ENCODE peak calls at places on chromosomes 16 and 17, in five cellular contexts. S, Z, E, X and A are unnamed samples.
A peak's percentile ranks its signal among the peaks of the same experiment; 100 is the strongest.

GRCh38 chr16:67000384-67001158 is 12.2 kb downstream of the CES4A start:
- DNase-seq in S (peak; percentile 78), Z (no peak), E (no peak), X (peak; percentile 46), A (peak; percentile 32)

GRCh38 chr17:4514206-4514605 is 15.5 kb downstream of the SPNS2 start:
- DNase-seq in S (no peak), Z (no peak), E (no peak), X (no peak), A (no peak)

GRCh38 chr16:67730326-67730725 is 11.2 kb upstream of the GFOD2 start:
- DNase-seq in S (no peak), Z (no peak), E (no peak), X (no peak), A (no peak)

GRCh38 chr17:78678220-78678554 is 101.0 kb upstream of the DNAH17 start:
- DNase-seq in S (no peak), Z (no peak), E (no peak), X (no peak), A (no peak)

GRCh38 chr17:40610359-40610758 is 37.3 kb downstream of the SMARCE1 start:
- DNase-seq in S (no peak), Z (no peak), E (peak; percentile 25), X (no peak), A (no peak)

GRCh38 chr16:46736695-46737094 is 11.4 kb downstream of the MYLK3 start:
- DNase-seq in S (no peak), Z (no peak), E (no peak), X (peak; percentile 43), A (peak; percentile 13)

GRCh38 chr17:50259484-50260324 is 14.6 kb upstream of the TMEM92 start:
- DNase-seq in S (no peak), Z (no peak), E (peak; percentile 84), X (no peak), A (no peak)

GRCh38 chr16:71963125-71963875 is 36.9 kb downstream of the PKD1L3 start:
- DNase-seq in S (no peak), Z (no peak), E (no peak), X (no peak), A (no peak)

GRCh38 chr17:5708344-5708743 is 124.0 kb upstream of the NLRP1 start:
- DNase-seq in S (no peak), Z (no peak), E (peak; percentile 11), X (no peak), A (no peak)

GRCh38 chr17:65389956-65390355 is 171.5 kb downstream of the AXIN2 start:
- DNase-seq in S (no peak), Z (peak; percentile 68), E (no peak), X (peak; percentile 21), A (peak; percentile 89)